ENCODE peak calls at places on chromosomes 11 and 22, in four cellular contexts. U is K562, K is HepG2, Q is GM12878. Z is an unnamed sample.

GRCh38 chr11:37830532-37830931 is 1232.5 kb upstream of the RAG2 start:
- DNase-seq in U (no peak), K (no peak), Q (no peak), Z (no peak)

GRCh38 chr11:114297806-114298700 is 1.9 kb downstream of the NNMT start:
- DNase-seq in U (no peak), K (no peak), Q (no peak), Z (no peak)

GRCh38 chr11:15969701-15970329 is 386.5 kb downstream of the SOX6 start:
- DNase-seq in U (no peak), K (no peak), Q (peak), Z (no peak)

GRCh38 chr11:93370260-93370659 is 39.7 kb downstream of the DEUP1 start:
- DNase-seq in U (no peak), K (no peak), Q (no peak), Z (no peak)

GRCh38 chr11:131186629-131187075 is 183.8 kb upstream of the NTM start:
- DNase-seq in U (no peak), K (no peak), Q (peak), Z (no peak)

GRCh38 chr11:10413268-10413667 is 41.8 kb upstream of the AMPD3 start:
- DNase-seq in U (no peak), K (peak), Q (no peak), Z (peak)

GRCh38 chr11:61976420-61976800 is 9.0 kb upstream of the FTH1 start:
- DNase-seq in U (no peak), K (no peak), Q (no peak), Z (no peak)

GRCh38 chr11:102669664-102670063 is 35.9 kb downstream of the MMP27 start:
- DNase-seq in U (no peak), K (no peak), Q (no peak), Z (no peak)

GRCh38 chr11:102946237-102946636 is 9.3 kb downstream of the MMP13 start:
- DNase-seq in U (no peak), K (no peak), Q (no peak), Z (no peak)

GRCh38 chr11:102341844-102342318 is 5.1 kb upstream of the BIRC2 start:
- DNase-seq in U (peak), K (peak), Q (peak), Z (peak)

GRCh38 chr22:33922268-33922667 is 2.0 kb upstream of the LARGE1 start:
- DNase-seq in U (no peak), K (peak), Q (no peak), Z (no peak)

GRCh38 chr11:99325807-99326206 is 305.1 kb downstream of the CNTN5 start:
- DNase-seq in U (no peak), K (peak), Q (no peak), Z (no peak)

GRCh38 chr11:121347805-121348204 is 55.2 kb downstream of the SC5D start:
- DNase-seq in U (no peak), K (no peak), Q (no peak), Z (no peak)

GRCh38 chr11:81207421-81208054 is 1526.1 kb downstream of the FAM181B start:
- DNase-seq in U (no peak), K (no peak), Q (no peak), Z (no peak)

GRCh38 chr11:60978546-60979380 is 7.3 kb downstream of the CD6 start:
- DNase-seq in U (no peak), K (no peak), Q (peak), Z (no peak)

GRCh38 chr11:1307163-1307870 is 2.1 kb downstream of the TOLLIP start:
- DNase-seq in U (no peak), K (no peak), Q (no peak), Z (no peak)

GRCh38 chr11:63769719-63770443 is 1.3 kb upstream of the ZFTA start:
- DNase-seq in U (no peak), K (no peak), Q (no peak), Z (peak)

GRCh38 chr22:25410849-25411248 is 153.6 kb upstream of the GRK3 start:
- DNase-seq in U (no peak), K (no peak), Q (no peak), Z (no peak)

GRCh38 chr11:109644158-109644557 is 222.2 kb downstream of the C11orf87 start:
- DNase-seq in U (no peak), K (no peak), Q (no peak), Z (no peak)

GRCh38 chr11:29173660-29174062 is 843.2 kb downstream of the KCNA4 start:
- DNase-seq in U (no peak), K (peak), Q (no peak), Z (peak)

GRCh38 chr11:88012456-88012855 is 162.8 kb downstream of the RAB38 start:
- DNase-seq in U (no peak), K (no peak), Q (no peak), Z (no peak)

GRCh38 chr11:94650756-94651155 is 83.6 kb downstream of the PIWIL4 start:
- DNase-seq in U (no peak), K (no peak), Q (no peak), Z (no peak)

GRCh38 chr11:105177658-105178057 is 38.1 kb upstream of the CARD18 start:
- DNase-seq in U (no peak), K (no peak), Q (no peak), Z (peak)

GRCh38 chr22:41501209-41501608 is 32.3 kb downstream of the ACO2 start:
- DNase-seq in U (no peak), K (peak), Q (peak), Z (peak)

GRCh38 chr11:73469401-73469800 is 93.2 kb downstream of the RELT start:
- DNase-seq in U (no peak), K (no peak), Q (no peak), Z (peak)

GRCh38 chr11:126474220-126474619 is 118.7 kb downstream of the ST3GAL4 start:
- DNase-seq in U (no peak), K (peak), Q (no peak), Z (no peak)

GRCh38 chr11:112017538-112017937 is 7.7 kb upstream of the DLAT start:
- DNase-seq in U (no peak), K (peak), Q (no peak), Z (peak)

GRCh38 chr11:29159552-29160465 is 857.0 kb downstream of the KCNA4 start:
- DNase-seq in U (peak), K (peak), Q (no peak), Z (peak)

GRCh38 chr11:95577716-95578460 is 211.7 kb downstream of the FAM76B start:
- DNase-seq in U (no peak), K (no peak), Q (no peak), Z (no peak)

GRCh38 chr22:48819232-48819631 is 1008.4 kb downstream of the BRD1 start:
- DNase-seq in U (no peak), K (no peak), Q (no peak), Z (no peak)

GRCh38 chr11:23543651-23544216 is 683.5 kb upstream of the CCDC179 start:
- DNase-seq in U (no peak), K (no peak), Q (no peak), Z (peak)

GRCh38 chr11:16953620-16954019 is 60.6 kb downstream of the PLEKHA7 start:
- DNase-seq in U (no peak), K (no peak), Q (no peak), Z (no peak)

GRCh38 chr11:70804174-70804855 is 406.0 kb downstream of the CTTN start:
- DNase-seq in U (no peak), K (no peak), Q (no peak), Z (no peak)

GRCh38 chr11:134120921-134121526 is 52.2 kb downstream of the JAM3 start:
- DNase-seq in U (no peak), K (no peak), Q (no peak), Z (peak)

GRCh38 chr22:49532831-49533802 is 294.6 kb downstream of the BRD1 start:
- DNase-seq in U (no peak), K (no peak), Q (no peak), Z (no peak)

GRCh38 chr22:40352763-40353162 is 6.5 kb downstream of the ADSL start:
- DNase-seq in U (no peak), K (no peak), Q (no peak), Z (no peak)
- H3K27ac ChIP-seq in U (no peak), K (no peak), Q (no peak), Z (no peak)

DNA sequence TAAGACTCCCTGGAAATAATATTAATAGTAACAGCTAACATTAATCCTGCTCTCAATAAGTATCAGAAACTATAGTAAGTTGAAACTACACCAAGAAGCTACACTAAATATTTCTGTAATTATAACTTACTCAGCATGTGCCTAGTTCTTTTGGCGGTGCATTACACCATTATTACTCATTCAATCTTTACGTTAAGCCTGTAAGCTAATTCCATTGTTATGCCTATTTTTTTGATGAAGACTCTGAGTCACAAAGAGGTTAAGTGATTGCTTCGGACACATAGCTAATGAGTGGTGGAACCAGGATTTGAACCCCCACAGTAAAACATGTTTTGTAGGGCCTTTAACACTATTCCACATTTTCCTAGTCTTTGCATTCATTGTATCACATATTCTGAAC is 111.6 kb downstream of the RASSF10 start:
- DNase-seq in U (no peak), K (no peak), Q (no peak), Z (peak)
- TF ChIP-seq MYC in U (no peak), K (no peak), Q (no peak), Z (no peak)

DNA sequence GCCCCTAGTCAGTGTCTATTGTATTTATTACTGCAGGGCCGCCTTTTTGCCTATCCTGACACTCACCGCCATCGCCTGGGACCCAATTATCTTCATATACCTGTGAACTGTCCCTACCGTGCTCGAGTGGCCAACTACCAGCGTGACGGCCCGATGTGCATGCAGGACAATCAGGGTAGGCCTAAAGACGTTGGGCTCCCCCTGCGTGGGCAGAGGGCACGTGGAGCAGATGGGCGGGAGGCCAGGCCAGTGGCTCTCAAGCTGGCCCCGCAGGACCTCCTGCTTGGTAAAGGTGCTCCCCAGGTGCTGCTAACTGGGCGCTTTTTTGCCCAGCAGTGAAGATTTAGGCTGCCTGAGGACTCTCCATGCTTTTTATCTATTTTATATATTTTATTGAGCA is 22.5 kb downstream of the CAT start:
- DNase-seq in U (no peak), K (no peak), Q (no peak), Z (no peak)
- H3K9ac ChIP-seq in U (no peak), K (no peak), Q (no peak), Z (no peak)

GRCh38 chr22:35348703-35349102 is 32.2 kb upstream of the HMOX1 start:
- DNase-seq in U (no peak), K (no peak), Q (no peak), Z (no peak)

GRCh38 chr22:35348026-35348590 is 32.8 kb upstream of the HMOX1 start:
- DNase-seq in U (no peak), K (no peak), Q (no peak), Z (no peak)

GRCh38 chr22:35349368-35349703 is 31.6 kb upstream of the HMOX1 start:
- DNase-seq in U (no peak), K (no peak), Q (no peak), Z (no peak)

GRCh38 chr22:35350539-35351503 is 30.1 kb upstream of the HMOX1 start:
- DNase-seq in U (peak), K (peak), Q (peak), Z (peak)

GRCh38 chr22:35349704-35350538 is 31.0 kb upstream of the HMOX1 start:
- DNase-seq in U (no peak), K (no peak), Q (no peak), Z (no peak)
- H3K27ac ChIP-seq in U (no peak), K (no peak), Q (no peak), Z (no peak)

GRCh38 chr22:42868751-42869251 is 11.7 kb upstream of the ARFGAP3 start:
- DNase-seq in U (no peak), K (no peak), Q (no peak), Z (no peak)

GRCh38 chr22:42865536-42865935 is 8.5 kb upstream of the ARFGAP3 start:
- DNase-seq in U (no peak), K (no peak), Q (no peak), Z (no peak)

GRCh38 chr22:42863349-42863911 is 6.4 kb upstream of the ARFGAP3 start:
- DNase-seq in U (no peak), K (no peak), Q (peak), Z (peak)

GRCh38 chr22:42869463-42869862 is 12.4 kb upstream of the ARFGAP3 start:
- DNase-seq in U (no peak), K (no peak), Q (no peak), Z (no peak)

DNA sequence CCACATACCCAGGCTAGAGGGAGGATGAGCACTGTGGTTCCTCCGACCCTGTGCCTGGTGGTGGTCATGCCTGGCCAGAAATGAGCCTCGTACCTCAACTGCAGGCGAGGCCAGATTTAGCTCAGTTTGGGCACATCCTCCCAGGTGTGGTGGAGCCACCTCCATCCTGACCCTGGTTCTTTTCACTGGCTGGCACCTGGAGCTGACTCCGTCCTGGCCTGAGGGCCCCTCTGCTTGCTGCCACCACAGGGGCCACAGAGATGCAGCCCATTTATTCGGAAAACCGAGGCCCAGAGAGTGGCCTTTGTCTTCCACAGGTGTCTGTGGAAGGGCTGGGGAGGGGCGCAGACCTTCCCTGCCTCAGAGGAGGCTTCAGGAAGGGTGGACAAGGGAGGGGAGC is 9.0 kb upstream of the ARFGAP3 start:
- DNase-seq in U (no peak), K (no peak), Q (no peak), Z (no peak)
- TF ChIP-seq MYC in U (no peak), K (no peak), Q (no peak), Z (no peak)

DNA sequence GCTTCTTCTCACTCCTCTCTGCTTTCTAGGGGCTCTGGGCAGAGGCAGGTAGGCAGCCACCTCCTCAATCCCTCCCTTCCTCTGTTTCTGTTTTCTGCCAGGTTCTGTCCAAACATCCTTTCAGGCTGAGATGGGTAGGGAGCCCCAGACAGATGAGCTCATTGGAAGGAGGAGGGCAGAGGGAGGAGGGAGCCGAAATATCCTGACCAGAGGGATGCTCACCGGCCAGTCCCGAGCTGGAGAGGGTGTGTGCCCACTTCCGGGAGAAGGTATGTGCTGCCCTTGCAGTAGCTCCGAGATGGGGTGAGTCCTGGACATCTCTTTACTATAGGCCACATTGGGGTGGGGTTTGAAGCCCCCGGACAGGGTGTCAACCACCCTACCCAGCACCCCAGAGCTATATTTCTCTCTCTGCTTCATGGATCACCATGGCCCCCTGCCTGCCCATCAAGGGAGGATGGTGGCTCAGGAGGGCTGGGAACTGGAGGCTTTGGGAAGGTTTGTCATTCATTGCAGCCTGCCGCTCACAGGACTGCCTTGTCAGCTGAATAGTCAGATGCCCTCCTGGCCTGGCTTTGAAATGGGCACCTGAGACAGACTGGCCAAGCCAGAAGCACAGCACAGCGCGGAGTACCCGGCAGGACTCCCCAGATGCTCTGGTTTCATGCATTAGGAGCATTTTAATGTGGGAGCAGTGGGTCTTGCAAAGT is 4.7 kb upstream of the SCN4B start:
- DNase-seq in U (no peak), K (no peak), Q (no peak), Z (no peak)
- H3K9ac ChIP-seq in U (no peak), K (no peak), Q (no peak), Z (no peak)

DNA sequence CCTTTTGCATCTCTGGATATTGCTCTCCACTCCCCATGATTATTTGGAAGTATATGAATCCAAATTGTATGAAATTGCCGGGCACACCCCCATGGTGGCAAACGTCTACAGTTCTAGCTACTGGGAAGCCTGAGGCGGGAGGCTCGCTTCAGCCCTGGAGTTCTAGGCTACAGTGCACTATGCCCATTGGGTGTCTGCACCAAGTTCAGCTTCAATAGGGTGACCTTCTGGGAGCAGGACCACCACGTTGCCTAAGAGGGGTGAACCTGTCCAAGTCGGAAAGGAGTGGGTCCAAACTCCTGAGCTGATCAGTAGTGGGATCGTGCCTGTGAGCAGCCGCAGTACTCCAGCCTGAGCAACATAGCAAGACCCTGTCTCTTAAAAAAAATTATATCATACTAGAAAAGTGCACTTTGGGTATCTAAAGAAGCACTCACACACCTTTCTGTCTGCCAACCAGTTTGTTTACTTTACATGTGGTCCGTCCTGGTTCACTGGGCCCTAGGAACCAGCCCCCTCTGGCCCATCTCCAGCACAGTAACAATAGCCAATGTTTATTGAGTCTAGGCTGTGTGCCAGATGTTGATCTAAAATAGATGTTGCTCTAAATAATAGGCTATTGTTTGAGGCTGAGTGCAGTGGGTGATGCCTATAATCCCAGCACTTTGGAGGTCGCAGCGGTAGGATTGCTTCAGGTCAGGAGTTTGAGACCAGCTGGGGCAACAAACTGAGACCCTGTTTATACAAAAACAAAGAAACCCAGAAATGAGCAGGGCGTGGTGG is 16.4 kb upstream of the KAT5 start:
- DNase-seq in U (no peak), K (peak), Q (no peak), Z (peak)
- H3K27ac ChIP-seq in U (no peak), K (no peak), Q (no peak), Z (no peak)

GRCh38 chr22:23231471-23232093 is 51.3 kb downstream of the BCR start:
- DNase-seq in U (peak), K (no peak), Q (no peak), Z (no peak)
- TF ChIP-seq MYC in U (no peak), K (no peak), Q (no peak), Z (no peak)

GRCh38 chr11:67270256-67271211 is 4.3 kb downstream of the GRK2 start:
- DNase-seq in U (no peak), K (no peak), Q (no peak), Z (peak)

GRCh38 chr11:67269401-67270255 is 3.4 kb downstream of the GRK2 start:
- DNase-seq in U (no peak), K (no peak), Q (no peak), Z (peak)

GRCh38 chr11:67267188-67268035 is 1.1 kb downstream of the GRK2 start:
- DNase-seq in U (no peak), K (peak), Q (no peak), Z (no peak)

GRCh38 chr11:67268036-67268683 is 1.9 kb downstream of the GRK2 start:
- DNase-seq in U (no peak), K (no peak), Q (peak), Z (no peak)

GRCh38 chr11:67268684-67269268 is 2.5 kb downstream of the GRK2 start:
- DNase-seq in U (no peak), K (no peak), Q (no peak), Z (no peak)
- H3K9ac ChIP-seq in U (no peak), K (no peak), Q (peak), Z (no peak)

GRCh38 chr11:3043315-3043871 is 13.8 kb downstream of the CARS1 start:
- DNase-seq in U (no peak), K (no peak), Q (no peak), Z (no peak)
- H3K27ac ChIP-seq in U (no peak), K (no peak), Q (no peak), Z (peak)

Z was measured in endothelial cell of umbilical vein.